ENCODE peak calls at places on chromosomes 12 and 14, in nine cellular contexts. U, F, C, H, E, T, S, N and W are unnamed samples. For H3K4me1, the result is how much of the 10 kb centered on the place peaks cover.

GRCh38 chr12:11798856-11799530 is 149.5 kb downstream of the ETV6 start:
- DNase-seq in U (no peak), C (peak), N (peak), F (no peak), H (peak), S (no peak), E (peak), T (no peak), W (no peak)

GRCh38 chr12:22729898-22730443 is 105.0 kb downstream of the ETNK1 start:
- DNase-seq in H (peak), S (no peak), T (no peak), C (peak), E (peak), F (no peak), N (peak), U (no peak), W (no peak)

GRCh38 chr12:111505601-111506036 is 93.5 kb downstream of the ATXN2 start:
- DNase-seq in U (no peak), T (no peak), S (no peak), E (no peak), C (no peak), H (no peak), N (no peak), F (no peak), W (no peak)

GRCh38 chr12:79934309-79935020 is 432 bp downstream of the PPP1R12A start:
- DNase-seq in F (peak), C (peak), E (no peak), N (peak), H (peak), S (peak), U (no peak), T (peak), W (peak)

GRCh38 chr14:94673071-94673470 is 60.9 kb downstream of the SERPINA3 start:
- DNase-seq in H (no peak), U (no peak), C (no peak), N (no peak), F (no peak), S (peak), T (no peak), E (no peak), W (no peak)

GRCh38 chr12:49626169-49626835 is 2.9 kb downstream of the PRPF40B start:
- DNase-seq in T (no peak), E (no peak), C (peak), N (no peak), H (no peak), F (no peak), S (no peak), U (no peak), W (no peak)

GRCh38 chr12:111033281-111034147 is 113.1 kb upstream of the MYL2 start:
- DNase-seq in H (no peak), C (no peak), T (no peak), S (no peak), N (no peak), E (no peak), F (no peak), U (no peak), W (peak)

GRCh38 chr14:20384321-20384720 is 29.0 kb downstream of the TEP1 start:
- DNase-seq in S (no peak), E (no peak), U (no peak), F (no peak), N (no peak), H (no peak), T (no peak), C (no peak), W (no peak)

GRCh38 chr14:99037777-99038176 is 234.2 kb downstream of the BCL11B start:
- DNase-seq in F (no peak), S (no peak), T (no peak), C (no peak), N (no peak), U (no peak), H (no peak), E (no peak), W (no peak)

GRCh38 chr12:81644503-81644902 is 114.6 kb downstream of the PPFIA2 start:
- DNase-seq in C (peak), S (no peak), U (no peak), N (no peak), E (peak), F (no peak), H (peak), T (peak), W (no peak)

GRCh38 chr14:28055008-28055407 is 711.6 kb upstream of the FOXG1 start:
- DNase-seq in H (no peak), E (no peak), C (no peak), T (no peak), U (no peak), N (no peak), F (no peak), S (no peak), W (no peak)

GRCh38 chr14:105918496-105919262 is 392.3 kb downstream of the TMEM121 start:
- DNase-seq in T (no peak), F (no peak), C (no peak), H (no peak), U (peak), S (peak), E (no peak), N (peak), W (peak)

GRCh38 chr14:92937229-92937937 is 14.4 kb downstream of the CHGA start:
- DNase-seq in S (no peak), H (no peak), C (no peak), N (no peak), U (peak), F (no peak), T (no peak), E (no peak), W (no peak)

DNA sequence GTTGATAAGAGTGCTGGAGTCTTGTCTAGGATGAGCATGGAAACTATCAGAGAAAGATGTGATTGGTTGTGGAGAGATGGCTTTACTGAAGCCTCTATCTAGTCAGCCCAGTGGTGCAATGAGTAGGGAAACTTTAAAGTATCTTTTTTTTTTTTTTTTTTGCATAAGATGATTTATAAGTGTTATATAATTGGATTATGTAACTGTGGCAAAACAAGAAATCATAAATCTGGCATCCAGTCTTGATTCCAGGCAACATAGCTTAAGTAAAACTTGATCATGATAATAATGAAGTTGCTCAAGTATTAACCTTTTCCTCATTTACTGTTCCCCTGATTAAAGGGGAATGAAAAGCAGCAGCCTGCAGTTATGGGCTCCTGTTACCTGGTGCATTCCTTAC is 538.0 kb upstream of the ATP2B1 start:
- DNase-seq in N (no peak), H (no peak), F (no peak), T (no peak), E (no peak), S (no peak), C (no peak), U (no peak), W (no peak)
- H3K4me1 ChIP-seq in N (under half), H (under half), F (under half), T (under half), E (under half), S (under half), C (under half), U (under half), W (under half)

DNA sequence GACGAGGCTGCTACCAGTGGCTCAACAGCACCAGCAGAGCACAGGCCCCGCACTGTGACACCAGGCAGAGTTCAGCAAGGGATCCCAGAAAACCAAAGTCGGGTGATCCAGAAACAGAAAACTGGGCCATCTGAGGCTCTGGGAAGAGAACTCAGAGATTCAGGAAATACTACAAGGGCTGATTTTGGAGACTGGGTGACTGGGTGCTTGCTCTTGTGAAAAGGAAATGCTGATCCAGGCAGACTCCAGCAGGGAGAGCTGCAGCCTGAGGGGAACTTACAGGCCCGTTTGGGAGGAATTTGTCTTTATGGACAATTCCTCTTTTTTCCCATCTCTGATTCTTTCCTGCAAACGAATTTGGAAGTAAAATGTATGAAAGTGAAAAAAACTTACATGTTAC is 28.2 kb downstream of the FOXN3 start:
- DNase-seq in F (no peak), C (peak), H (no peak), U (no peak), E (peak), T (no peak), N (no peak), S (no peak), W (no peak)
- TF ChIP-seq CTCF in F (no peak), C (peak), H (no peak), U (no peak), E (peak), T (no peak), N (peak), S (peak), W (no peak)

DNA sequence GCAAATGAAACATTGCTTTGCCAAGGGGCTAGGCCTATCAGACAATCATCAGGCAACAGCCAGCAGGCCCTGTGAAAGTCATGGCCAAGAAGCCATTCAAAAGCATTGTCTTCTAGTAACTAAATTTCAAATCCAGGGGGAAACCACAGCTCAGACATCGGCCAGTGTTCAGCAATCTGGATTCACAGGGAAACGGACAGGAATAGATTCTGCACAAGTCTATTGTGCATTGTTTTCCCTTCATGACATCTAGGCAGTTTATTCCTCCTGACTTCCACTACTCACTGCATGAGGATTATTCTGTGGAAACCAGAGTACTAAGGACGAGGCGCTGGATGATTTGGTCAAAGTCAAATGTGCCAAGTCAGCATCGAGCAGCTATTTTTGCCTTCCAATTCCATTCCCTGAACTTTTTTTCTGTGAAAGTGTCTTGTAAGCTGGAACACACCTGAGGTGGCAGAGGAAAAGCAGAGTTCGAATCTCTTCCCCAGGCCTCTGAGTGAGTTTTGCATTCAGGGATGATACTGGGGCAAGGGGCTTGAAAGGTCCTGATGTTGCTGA is 75.4 kb downstream of the VCPKMT start:
- DNase-seq in F (no peak), E (no peak), N (no peak), S (no peak), H (no peak), U (no peak), T (no peak), C (no peak), W (no peak)
- H3K4me1 ChIP-seq in F (under half), E (under half), N (half or more), S (under half), H (half or more), U (under half), T (under half), C (under half), W (half or more)

DNA sequence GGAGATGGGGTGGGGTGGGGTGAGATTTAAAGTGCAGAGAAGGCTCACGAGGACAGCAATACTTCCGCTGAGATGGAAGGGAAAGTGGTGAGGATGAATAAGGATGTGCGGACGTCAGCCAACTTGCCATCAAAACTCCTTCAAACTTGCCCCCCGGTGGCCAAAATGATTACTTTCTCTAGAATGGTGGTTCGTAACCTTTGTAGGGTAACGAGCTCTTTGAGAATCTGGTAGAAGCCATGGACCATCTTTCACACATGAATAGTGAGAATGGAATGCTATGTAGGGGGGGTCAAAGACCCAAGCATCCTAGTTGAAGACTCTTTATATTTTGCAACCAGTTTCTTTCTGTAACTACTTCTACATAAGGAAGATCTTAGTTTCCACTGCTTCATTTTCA is 245.9 kb upstream of the DDHD1 start:
- DNase-seq in C (peak), H (peak), E (peak), S (no peak), T (no peak), U (no peak), F (no peak), N (no peak), W (no peak)
- TF ChIP-seq CTCF in C (peak), H (peak), E (no peak), S (no peak), T (no peak), U (no peak), F (no peak), N (no peak), W (no peak)

GRCh38 chr14:102374264-102374663 is 11.5 kb downstream of the TECPR2 start:
- DNase-seq in U (no peak), N (no peak), E (no peak), S (no peak), H (no peak), F (no peak), T (no peak), C (no peak), W (no peak)

GRCh38 chr14:102371361-102371760 is 8.6 kb downstream of the TECPR2 start:
- DNase-seq in N (no peak), F (no peak), H (no peak), C (no peak), T (no peak), E (no peak), S (no peak), U (no peak), W (no peak)

GRCh38 chr14:102370305-102370809 is 7.6 kb downstream of the TECPR2 start:
- DNase-seq in T (no peak), F (no peak), H (no peak), E (peak), U (no peak), C (peak), S (peak), N (no peak), W (peak)

GRCh38 chr14:102375126-102375525 is 12.4 kb downstream of the TECPR2 start:
- DNase-seq in S (no peak), E (no peak), C (no peak), F (no peak), H (no peak), N (no peak), U (no peak), T (no peak), W (no peak)

DNA sequence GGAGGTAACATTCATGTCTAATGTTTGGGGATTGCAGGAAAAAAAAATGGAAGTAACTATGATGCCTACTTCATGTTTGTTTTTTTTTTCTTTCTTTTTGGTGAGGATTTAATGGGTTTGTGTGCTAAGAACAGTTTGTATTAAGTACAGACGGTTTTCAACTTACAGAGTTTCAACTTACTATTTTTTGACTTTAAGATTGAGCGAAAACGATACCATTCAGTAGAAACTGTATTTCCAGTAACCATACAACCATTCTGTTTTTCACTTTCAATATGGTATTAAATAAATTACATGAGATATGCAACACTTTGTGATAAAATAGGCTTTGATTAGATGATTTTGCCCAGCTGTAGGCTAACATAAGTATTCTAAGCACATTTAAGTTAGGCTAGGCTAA is 10.4 kb downstream of the TECPR2 start:
- DNase-seq in T (peak), U (no peak), H (no peak), S (no peak), C (no peak), F (no peak), N (no peak), E (no peak), W (no peak)
- H3K4me1 ChIP-seq in T (under half), U (under half), H (under half), S (under half), C (under half), F (under half), N (under half), E (under half), W (under half)

GRCh38 chr14:33363687-33364086 is 425.0 kb downstream of the NPAS3 start:
- DNase-seq in E (no peak), S (no peak), C (no peak), T (no peak), N (no peak), U (no peak), F (no peak), H (peak), W (no peak)
- TF ChIP-seq CTCF in E (no peak), S (no peak), C (no peak), T (no peak), N (no peak), U (no peak), F (no peak), H (no peak), W (no peak)

GRCh38 chr12:47085815-47086252 is 6.1 kb upstream of the AMIGO2 start:
- DNase-seq in F (no peak), C (peak), E (peak), U (no peak), S (no peak), N (peak), T (peak), H (peak), W (no peak)
- H3K4me1 ChIP-seq in F (under half), C (under half), E (under half), U (under half), S (under half), N (under half), T (under half), H (half or more), W (half or more)